ENCODE peak calls at places on chromosomes 3 and 15, in six cellular contexts. Z is mucosa of descending colon, R is uterus, J is A549, P is caudate nucleus, L is D721Med. F is an unnamed sample.

GRCh38 chr15:29942548-29942947 is 120.3 kb upstream of the TJP1 start:
- DNase-seq in Z (no peak), R (no peak), J (no peak), P (no peak), L (no peak), F (no peak)

GRCh38 chr15:73333001-73333400 is 35.8 kb downstream of the HCN4 start:
- DNase-seq in Z (no peak), R (no peak), J (no peak), P (no peak), L (no peak), F (no peak)

GRCh38 chr15:31437686-31438085 is 111.1 kb downstream of the KLF13 start:
- DNase-seq in Z (no peak), R (no peak), J (no peak), P (no peak), L (no peak), F (no peak)

GRCh38 chr15:76682833-76683232 is 222.3 kb downstream of the SCAPER start:
- DNase-seq in Z (no peak), R (no peak), J (no peak), P (no peak), L (no peak), F (no peak)

GRCh38 chr15:62649793-62650420 is 392.6 kb upstream of the TPM1 start:
- DNase-seq in Z (no peak), R (no peak), J (no peak), P (no peak), L (no peak), F (no peak)

GRCh38 chr3:71576966-71577459 is 6.5 kb downstream of the FOXP1 start:
- DNase-seq in Z (no peak), R (no peak), J (no peak), P (no peak), L (no peak), F (no peak)

GRCh38 chr3:40350529-40350928 is 36.5 kb upstream of the ENTPD3 start:
- DNase-seq in Z (no peak), R (no peak), J (no peak), P (no peak), L (no peak), F (no peak)

GRCh38 chr3:48595075-48595525 is at the start of gene COL7A1:
- DNase-seq in Z (no peak), R (no peak), J (no peak), P (peak), L (no peak), F (no peak)

GRCh38 chr3:19946291-19946831 is 536 bp upstream of the RAB5A start:
- DNase-seq in Z (no peak), R (no peak), J (no peak), P (no peak), L (no peak), F (peak)

GRCh38 chr3:115930168-115930567 is 306.9 kb downstream of the GAP43 start:
- DNase-seq in Z (no peak), R (no peak), J (no peak), P (no peak), L (no peak), F (no peak)

GRCh38 chr3:59877263-59877662 is 827.4 kb upstream of the CFAP20DC start:
- DNase-seq in Z (no peak), R (no peak), J (no peak), P (no peak), L (no peak), F (no peak)

GRCh38 chr3:119681279-119681678 is 4.1 kb upstream of the COX17 start:
- DNase-seq in Z (no peak), R (no peak), J (peak), P (no peak), L (no peak), F (peak)

GRCh38 chr3:157573281-157573680 is 70.1 kb upstream of the VEPH1 start:
- DNase-seq in Z (no peak), R (no peak), J (no peak), P (no peak), L (no peak), F (no peak)

GRCh38 chr3:172107403-172107802 is 68.0 kb downstream of the FNDC3B start:
- DNase-seq in Z (no peak), R (no peak), J (no peak), P (no peak), L (no peak), F (no peak)

GRCh38 chr15:73782339-73782979 is 29.3 kb upstream of the INSYN1 start:
- DNase-seq in Z (no peak), R (no peak), J (no peak), P (no peak), L (no peak), F (peak)

F was measured in DMS79 treated with DMSO at 0.1 percent for 48 hours.